ENCODE peak calls at places on chromosomes 6 and 20, in six cellular contexts. N, D, F, K, L and T are unnamed samples.

GRCh38 chr6:12715437-12715836 is 1.1 kb upstream of the PHACTR1 start:
- DNase-seq in K (no peak), D (no peak), L (no peak), N (no peak), F (no peak), T (no peak)

GRCh38 chr6:143283887-143284640 is 166.4 kb downstream of the ADAT2 start:
- DNase-seq in K (no peak), F (peak), L (no peak), N (peak), D (no peak), T (no peak)

GRCh38 chr6:37696220-37696840 is 1.4 kb downstream of the MDGA1 start:
- DNase-seq in F (peak), K (peak), N (no peak), D (no peak), L (peak), T (peak)

GRCh38 chr6:106773482-106773881 is 144.1 kb downstream of the QRSL1 start:
- DNase-seq in D (no peak), N (no peak), K (no peak), L (peak), F (no peak), T (peak)

GRCh38 chr20:4875578-4876067 is 125.7 kb downstream of the SLC23A2 start:
- DNase-seq in L (no peak), D (peak), N (no peak), K (no peak), F (no peak), T (no peak)

GRCh38 chr6:43942616-43943015 is 172.6 kb downstream of the VEGFA start:
- DNase-seq in F (no peak), K (no peak), L (no peak), N (no peak), D (no peak), T (no peak)

GRCh38 chr6:165045631-165046030 is 263.8 kb downstream of the C6orf118 start:
- DNase-seq in D (no peak), N (no peak), F (no peak), K (no peak), L (no peak), T (no peak)

GRCh38 chr6:114327074-114327473 is 15.7 kb downstream of the HS3ST5 start:
- DNase-seq in L (no peak), F (no peak), N (no peak), K (no peak), D (no peak), T (no peak)

GRCh38 chr20:7770578-7770977 is 169.7 kb downstream of the HAO1 start:
- DNase-seq in F (peak), K (no peak), D (no peak), N (peak), L (no peak), T (no peak)

GRCh38 chr6:27812078-27812804 is 100.0 kb downstream of the OR2B2 start:
- DNase-seq in N (no peak), D (no peak), L (no peak), K (no peak), F (no peak), T (no peak)

GRCh38 chr6:52019092-52019491 is 68.3 kb downstream of the PKHD1 start:
- DNase-seq in L (no peak), K (no peak), N (no peak), D (no peak), F (no peak), T (no peak)

GRCh38 chr6:37142047-37142614 is 27.8 kb upstream of the PIM1 start:
- DNase-seq in K (no peak), D (no peak), F (no peak), L (no peak), N (no peak), T (no peak)

GRCh38 chr6:47111685-47112084 is 69.6 kb upstream of the ADGRF1 start:
- DNase-seq in F (peak), L (peak), D (peak), N (no peak), K (no peak), T (no peak)

GRCh38 chr20:835220-836045 is 1.9 kb downstream of the FAM110A start:
- DNase-seq in D (no peak), N (no peak), L (peak), F (no peak), K (no peak), T (peak)

GRCh38 chr6:142940487-142940886 is 4.5 kb downstream of the HIVEP2 start:
- DNase-seq in K (no peak), N (no peak), F (peak), D (no peak), L (no peak), T (no peak)

GRCh38 chr20:32527447-32528055 is 57.6 kb downstream of the NOL4L start:
- DNase-seq in F (no peak), K (no peak), L (no peak), N (no peak), D (no peak), T (no peak)

GRCh38 chr20:63168861-63169260 is 47.1 kb downstream of the YTHDF1 start:
- DNase-seq in F (no peak), N (no peak), D (no peak), L (no peak), K (no peak), T (no peak)

DNA sequence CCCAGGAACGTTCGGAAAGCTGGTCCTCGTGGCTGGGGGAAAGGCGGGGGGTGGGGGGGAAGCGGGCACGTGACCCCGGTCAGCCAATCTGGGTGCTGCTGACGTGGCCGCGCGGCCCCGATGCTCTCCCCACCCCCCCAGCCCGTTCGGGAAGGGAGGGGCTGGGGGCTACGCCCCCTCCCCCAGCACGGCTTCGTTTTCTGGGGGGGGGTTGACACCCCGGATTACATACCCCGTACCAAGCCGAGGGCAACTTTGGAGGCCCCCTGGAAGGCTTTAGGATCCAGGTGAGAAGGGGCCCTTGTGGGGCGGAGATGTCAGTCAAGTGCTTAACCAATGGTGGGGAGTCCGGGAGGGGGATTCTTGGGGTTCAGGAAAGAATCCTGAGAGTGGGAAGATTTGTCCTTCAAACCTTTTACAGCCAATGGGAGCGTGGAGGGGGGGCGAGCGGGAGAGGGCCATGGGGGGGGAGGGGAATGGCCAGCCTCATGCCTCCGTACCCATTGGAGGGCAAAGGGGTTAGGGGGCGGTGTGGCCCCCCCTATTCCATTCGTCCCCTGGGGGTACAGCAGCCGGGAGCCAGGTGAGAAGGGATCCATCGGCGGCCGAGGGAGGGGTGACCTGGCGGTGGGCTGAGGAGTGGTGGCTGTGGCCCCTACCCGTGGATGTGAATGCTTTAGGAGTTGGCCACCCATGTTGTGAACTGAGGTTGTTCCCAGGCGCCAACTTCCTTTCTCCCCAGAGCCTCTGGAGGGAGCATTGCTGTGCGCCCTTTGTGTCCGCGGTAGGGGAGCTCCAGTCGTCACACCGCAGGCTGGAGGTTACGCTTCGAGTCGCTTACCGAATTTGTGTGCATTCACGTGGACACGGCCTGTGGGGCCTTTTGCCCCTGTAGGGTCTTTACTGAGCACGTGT is 633 bp downstream of the BRD2 start:
- DNase-seq in K (peak), L (peak), F (peak), N (peak), D (peak), T (peak)
- H3K4me3 ChIP-seq in K (peak), L (peak), F (peak), N (peak), D (peak), T (peak)

GRCh38 chr6:166930354-166930891 is 25.9 kb downstream of the RNASET2 start:
- DNase-seq in L (no peak), D (no peak), K (no peak), N (no peak), F (no peak), T (no peak)

GRCh38 chr6:166927942-166928643 is 28.3 kb downstream of the RNASET2 start:
- DNase-seq in L (no peak), K (no peak), D (no peak), N (no peak), F (no peak), T (no peak)

GRCh38 chr6:166929534-166930189 is 26.7 kb downstream of the RNASET2 start:
- DNase-seq in K (no peak), D (no peak), F (no peak), N (no peak), L (no peak), T (no peak)

GRCh38 chr6:166927240-166927941 is 29.0 kb downstream of the RNASET2 start:
- DNase-seq in N (no peak), D (no peak), F (no peak), L (no peak), K (no peak), T (no peak)

GRCh38 chr6:166928644-166929515 is 27.5 kb downstream of the RNASET2 start:
- DNase-seq in F (no peak), D (no peak), L (no peak), N (no peak), K (no peak), T (no peak)
- H3K4me3 ChIP-seq in F (no peak), D (no peak), L (no peak), N (no peak), K (no peak), T (no peak)

GRCh38 chr6:39317256-39317655 is 3.0 kb upstream of the KCNK17 start:
- DNase-seq in K (no peak), D (no peak), L (no peak), N (no peak), F (no peak), T (no peak)

GRCh38 chr6:39312912-39313525 is 1.2 kb downstream of the KCNK17 start:
- DNase-seq in L (peak), F (no peak), D (no peak), K (no peak), N (no peak), T (no peak)

GRCh38 chr6:39310542-39310941 is 3.7 kb downstream of the KCNK17 start:
- DNase-seq in L (no peak), N (no peak), K (no peak), D (no peak), F (no peak), T (no peak)

GRCh38 chr6:39313526-39314272 is 520 bp downstream of the KCNK17 start:
- DNase-seq in N (no peak), K (no peak), L (peak), F (no peak), D (no peak), T (no peak)

DNA sequence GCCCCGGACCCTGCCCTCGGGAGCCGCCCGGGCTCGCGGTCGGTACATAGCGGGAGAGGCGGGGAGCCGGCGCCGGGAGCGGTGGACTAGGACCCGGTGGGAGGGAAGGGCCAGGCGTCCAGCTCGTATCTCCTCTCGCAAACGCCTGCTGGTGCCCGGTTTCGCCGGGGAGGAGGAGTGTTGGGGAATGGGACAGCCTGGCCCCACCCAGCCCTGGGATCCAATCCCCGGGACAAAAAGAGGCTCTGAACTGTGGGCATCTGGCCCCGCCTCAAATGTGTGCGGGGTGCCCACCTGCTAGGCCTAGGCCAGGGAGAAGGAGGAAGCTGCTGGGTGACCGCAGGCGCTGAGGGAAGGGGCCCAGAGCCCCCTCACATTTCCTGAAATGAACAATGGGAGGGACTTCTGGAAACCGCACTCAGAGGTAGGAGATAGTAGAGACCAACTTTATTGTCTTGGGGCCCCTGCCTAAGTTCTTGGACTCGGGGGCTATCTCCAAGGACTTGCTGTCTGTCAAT is at the start of gene KCNK17:
- DNase-seq in N (no peak), L (no peak), F (no peak), D (no peak), K (no peak), T (no peak)
- H3K4me3 ChIP-seq in N (no peak), L (no peak), F (no peak), D (no peak), K (peak), T (peak)

GRCh38 chr20:38164069-38164468 is 1.0 kb downstream of the TGM2 start:
- DNase-seq in K (no peak), N (no peak), F (no peak), L (no peak), D (no peak), T (no peak)
- H3K4me3 ChIP-seq in K (peak), N (no peak), F (peak), L (no peak), D (peak), T (peak)

DNA sequence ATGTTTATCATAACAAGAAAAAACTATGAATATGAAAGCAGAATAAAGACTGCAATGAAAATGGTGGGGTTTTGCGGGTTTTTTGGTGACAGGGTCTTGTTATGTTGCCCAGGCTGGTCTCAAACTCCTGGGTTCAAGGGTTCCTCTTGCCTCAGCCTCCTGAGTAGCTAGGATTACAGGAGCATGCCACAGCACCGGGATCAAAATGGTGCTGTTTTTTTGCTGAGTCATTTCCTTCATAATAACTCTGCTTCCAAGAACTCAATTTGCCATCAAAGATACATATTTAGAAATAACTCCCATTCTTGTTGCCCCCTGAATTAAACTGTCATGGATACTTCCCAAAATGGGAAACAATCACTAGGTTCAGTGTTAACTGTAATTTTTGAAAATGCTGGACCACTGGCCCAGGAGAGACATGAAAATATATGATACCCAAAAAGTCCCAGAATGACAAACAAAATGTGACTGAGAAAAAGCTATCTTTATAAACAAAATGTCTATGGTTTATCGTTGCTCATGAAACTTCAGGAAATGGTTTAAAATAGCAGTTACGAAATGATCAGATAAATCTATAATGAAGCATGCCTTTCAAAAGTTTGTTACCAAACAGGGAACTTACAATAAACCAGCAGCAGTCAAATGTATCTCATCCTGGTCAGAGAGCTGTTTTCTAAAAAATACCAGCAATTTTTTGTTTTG is 32.1 kb downstream of the ILRUN start:
- DNase-seq in N (no peak), L (no peak), D (no peak), F (peak), K (no peak), T (no peak)
- H3K4me3 ChIP-seq in N (no peak), L (no peak), D (no peak), F (no peak), K (no peak), T (no peak)

GRCh38 chr6:5174756-5175155 is 86.0 kb downstream of the LYRM4 start:
- DNase-seq in L (no peak), K (no peak), N (no peak), D (no peak), F (no peak), T (no peak)
- H3K4me3 ChIP-seq in L (no peak), K (no peak), N (no peak), D (no peak), F (no peak), T (no peak)

DNA sequence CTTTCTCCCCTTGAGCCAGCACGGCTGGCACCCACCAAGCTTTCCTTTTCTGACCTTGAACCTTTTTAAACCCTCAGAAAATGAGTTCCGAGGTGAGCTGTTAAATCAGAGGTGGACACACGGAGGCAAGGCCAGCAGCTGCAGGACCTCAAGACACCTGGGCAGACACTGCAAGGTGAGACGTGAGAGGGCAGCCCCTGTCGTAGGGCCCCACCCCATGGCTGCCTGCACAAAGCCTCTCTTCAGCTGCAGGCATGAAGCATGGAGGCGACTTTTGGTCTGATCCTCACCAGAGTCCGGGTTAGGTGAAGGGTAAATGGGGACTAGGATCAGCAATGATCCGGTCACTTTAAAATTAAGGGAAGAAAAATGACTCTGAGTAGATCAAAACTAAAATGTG is 25.7 kb downstream of the MYT1 start:
- DNase-seq in F (no peak), L (no peak), K (no peak), D (no peak), N (no peak), T (no peak)
- H3K4me3 ChIP-seq in F (no peak), L (no peak), K (no peak), D (no peak), N (no peak), T (no peak)

GRCh38 chr6:28985396-28986164 is 19.5 kb downstream of the ZNF311 start:
- DNase-seq in D (peak), N (peak), L (peak), K (peak), F (peak), T (peak)
- H3K4me3 ChIP-seq in D (peak), N (peak), L (peak), K (peak), F (peak), T (peak)